ENCODE peak calls at places on chromosomes 2 and 18, in seven cellular contexts. O is psoas muscle; R is upper lobe of right lung; D is Panc1; Q is tibial nerve; H is naive thymus-derived CD4-positive, alpha-beta T cell; B is HepG2. F is an unnamed sample.

GRCh38 chr2:219453691-219454131 is 19.1 kb downstream of the SPEG start:
- DNase-seq in H (no peak), Q (no peak), B (no peak), O (peak; percentile 78), D (no peak), R (no peak), F (no peak)

GRCh38 chr2:101232770-101233169 is 19.9 kb upstream of the CNOT11 start:
- DNase-seq in H (no peak), O (no peak), D (no peak), R (no peak), Q (no peak), B (no peak), F (no peak)

GRCh38 chr18:46630160-46630559 is 26.9 kb downstream of the LOXHD1 start:
- DNase-seq in H (no peak), R (no peak), B (no peak), Q (no peak), D (no peak), O (no peak), F (no peak)

GRCh38 chr2:64866797-64867196 is 122.4 kb upstream of the SLC1A4 start:
- DNase-seq in D (no peak), R (no peak), Q (peak; percentile 80), O (no peak), B (no peak), H (no peak), F (no peak)

GRCh38 chr2:158305501-158305900 is 151.1 kb downstream of the CCDC148 start:
- DNase-seq in O (no peak), R (no peak), D (no peak), H (no peak), Q (no peak), B (no peak), F (no peak)

GRCh38 chr18:2337552-2338141 is 233.7 kb downstream of the METTL4 start:
- DNase-seq in B (peak; percentile 17), D (peak; percentile 17), Q (no peak), H (peak; percentile 16), R (no peak), O (no peak), F (peak; percentile 43)

GRCh38 chr2:156021326-156022040 is 311.0 kb downstream of the NR4A2 start:
- DNase-seq in H (no peak), D (no peak), R (no peak), O (no peak), B (no peak), Q (no peak), F (no peak)

GRCh38 chr2:119136093-119136492 is 22.5 kb downstream of the C1QL2 start:
- DNase-seq in R (peak; percentile 26), D (no peak), O (no peak), Q (no peak), H (no peak), B (no peak), F (no peak)

GRCh38 chr18:67766930-67767329 is 250.4 kb upstream of the DSEL start:
- DNase-seq in R (no peak), B (no peak), H (no peak), Q (no peak), D (peak; percentile 45), O (no peak), F (no peak)

GRCh38 chr2:102057502-102058292 is 65.9 kb downstream of the IL1R2 start:
- DNase-seq in O (no peak), R (no peak), H (no peak), Q (no peak), D (no peak), B (peak; percentile 98), F (no peak)

GRCh38 chr2:127045792-127046501 is 61.0 kb downstream of the BIN1 start:
- DNase-seq in H (no peak), B (no peak), Q (no peak), R (no peak), D (no peak), O (peak; percentile 86), F (peak; percentile 89)

GRCh38 chr2:39623916-39624315 is 41.8 kb upstream of the TMEM178A start:
- DNase-seq in H (no peak), Q (no peak), O (no peak), R (no peak), B (no peak), D (no peak), F (no peak)

GRCh38 chr2:238105506-238106338 is 5.6 kb downstream of the ESPNL start:
- DNase-seq in R (peak; percentile 56), O (peak; percentile 40), B (no peak), Q (peak; percentile 3), D (no peak), H (no peak), F (peak; percentile 2)

GRCh38 chr2:160440888-160441287 is 52.7 kb downstream of the RBMS1 start:
- DNase-seq in O (no peak), B (no peak), R (no peak), H (no peak), D (no peak), Q (no peak), F (no peak)

DNA sequence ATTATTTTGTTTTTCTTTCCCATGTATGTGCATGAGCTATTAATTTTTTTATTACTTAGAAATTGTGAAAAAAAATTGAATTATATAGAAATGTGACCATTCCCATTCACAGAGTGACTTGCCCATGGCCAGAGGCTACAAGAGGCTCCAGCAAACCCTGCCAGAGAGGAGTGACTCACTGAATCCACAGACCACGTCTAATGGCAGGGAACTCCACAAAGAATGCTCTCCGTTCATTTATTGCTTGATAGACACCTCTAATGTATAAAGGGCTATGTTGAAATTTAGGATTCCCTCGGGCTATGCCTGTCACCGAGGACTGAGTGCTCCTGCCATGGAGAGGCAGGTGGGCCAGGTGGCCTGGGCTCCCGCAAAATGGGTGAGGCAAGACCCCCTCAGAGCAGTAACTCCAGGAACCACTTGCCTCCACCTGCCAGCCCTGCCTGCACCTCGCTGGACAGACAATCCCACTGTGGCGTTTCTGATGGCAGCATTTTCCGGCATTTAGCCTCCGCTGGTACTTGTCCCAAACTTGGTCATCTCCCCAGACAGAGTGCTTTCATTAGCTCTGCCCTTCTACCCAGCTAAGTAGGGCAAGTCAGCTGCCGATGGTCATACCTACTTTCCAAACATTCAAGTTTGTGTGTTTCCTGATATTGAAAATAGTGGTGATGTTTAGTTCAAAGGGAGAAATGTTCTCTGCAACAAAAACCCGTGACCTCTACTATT is 200.3 kb downstream of the PRKCE start:
- DNase-seq in R (no peak), H (no peak), B (no peak), O (no peak), Q (no peak), D (no peak), F (no peak)
- H3K4me3 ChIP-seq in R (no peak overlapping the region), H (no peak overlapping the region), B (no peak overlapping the region), O (no peak overlapping the region), Q (no peak overlapping the region), D (no peak overlapping the region), F (no peak overlapping the region)

DNA sequence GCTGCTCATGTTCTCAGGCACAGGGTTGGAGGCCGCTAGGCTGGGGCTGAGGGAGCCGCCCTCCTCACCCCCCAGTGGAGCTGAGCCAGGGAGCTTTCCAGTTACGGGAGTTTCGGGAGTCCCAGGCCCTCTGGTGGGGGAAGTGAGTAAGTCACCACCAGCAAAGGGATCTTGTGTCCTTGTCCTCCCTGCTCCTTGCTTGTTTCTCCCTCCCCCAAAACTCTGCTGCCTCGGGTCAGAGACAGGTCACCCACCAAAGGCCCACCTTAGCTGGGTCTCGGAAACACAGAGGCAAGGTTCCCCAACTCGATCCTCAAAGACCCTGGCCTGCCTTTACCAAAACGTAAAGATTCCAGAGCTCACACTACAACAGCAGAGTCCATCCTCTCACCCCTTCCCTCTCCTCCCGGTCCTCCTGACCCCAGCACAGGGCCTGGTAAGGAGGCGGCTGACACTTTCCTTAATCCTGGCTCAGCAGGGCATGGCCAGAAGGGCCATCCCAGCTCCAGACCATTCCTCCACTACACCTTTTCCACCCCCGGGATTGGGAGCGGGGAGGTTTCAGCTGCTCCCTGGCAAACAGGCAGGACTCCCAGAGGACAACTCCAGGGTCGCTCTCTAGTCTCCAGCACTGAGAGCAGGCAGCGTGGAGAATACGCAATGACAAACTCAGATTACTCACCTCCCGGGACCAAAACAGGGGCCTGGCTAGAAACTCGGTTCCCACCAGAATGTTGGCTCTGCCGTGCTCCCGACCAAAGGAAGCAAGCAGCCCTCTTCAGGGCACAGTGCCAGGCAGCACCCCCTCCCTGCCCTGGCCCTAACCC is 60.7 kb upstream of the POMC start:
- DNase-seq in D (peak; percentile 48), O (peak; percentile 82), H (no peak), B (peak; percentile 78), R (peak; percentile 78), Q (peak; percentile 34), F (peak; percentile 61)
- H3K27ac ChIP-seq in D (no peak overlapping the region), O (no peak overlapping the region), H (no peak overlapping the region), B (no peak overlapping the region), R (no peak overlapping the region), Q (peak overlapping the region; percentile 35), F (no peak overlapping the region)

DNA sequence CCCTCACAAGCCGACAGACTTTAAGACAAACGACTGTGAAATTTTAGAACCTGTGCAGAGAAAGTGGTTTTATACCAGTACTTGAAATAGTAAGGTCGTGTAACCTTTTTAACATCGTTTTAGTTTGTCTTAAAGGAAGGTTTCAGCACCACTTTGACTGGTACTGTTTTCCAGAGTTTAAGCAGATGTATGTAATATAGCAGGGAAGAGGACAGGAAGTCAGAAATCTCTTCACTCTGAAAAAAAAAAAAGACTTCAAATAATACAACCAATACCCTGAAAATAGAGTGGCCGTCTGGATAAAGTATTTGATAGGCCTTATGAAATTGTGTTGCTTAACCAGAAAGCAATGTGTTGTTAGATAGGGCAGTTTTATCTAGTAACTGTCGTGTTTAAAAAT is 1.5 kb downstream of the SPATS2L start:
- DNase-seq in Q (no peak), D (no peak), R (no peak), O (no peak), B (no peak), H (no peak), F (no peak)
- H3K4me3 ChIP-seq in Q (peak overlapping the region; percentile 68), D (peak overlapping the region; percentile 84), R (peak overlapping the region; percentile 85), O (peak overlapping the region; percentile 90), B (peak overlapping the region; percentile 88), H (no peak overlapping the region), F (peak overlapping the region; percentile 93)

DNA sequence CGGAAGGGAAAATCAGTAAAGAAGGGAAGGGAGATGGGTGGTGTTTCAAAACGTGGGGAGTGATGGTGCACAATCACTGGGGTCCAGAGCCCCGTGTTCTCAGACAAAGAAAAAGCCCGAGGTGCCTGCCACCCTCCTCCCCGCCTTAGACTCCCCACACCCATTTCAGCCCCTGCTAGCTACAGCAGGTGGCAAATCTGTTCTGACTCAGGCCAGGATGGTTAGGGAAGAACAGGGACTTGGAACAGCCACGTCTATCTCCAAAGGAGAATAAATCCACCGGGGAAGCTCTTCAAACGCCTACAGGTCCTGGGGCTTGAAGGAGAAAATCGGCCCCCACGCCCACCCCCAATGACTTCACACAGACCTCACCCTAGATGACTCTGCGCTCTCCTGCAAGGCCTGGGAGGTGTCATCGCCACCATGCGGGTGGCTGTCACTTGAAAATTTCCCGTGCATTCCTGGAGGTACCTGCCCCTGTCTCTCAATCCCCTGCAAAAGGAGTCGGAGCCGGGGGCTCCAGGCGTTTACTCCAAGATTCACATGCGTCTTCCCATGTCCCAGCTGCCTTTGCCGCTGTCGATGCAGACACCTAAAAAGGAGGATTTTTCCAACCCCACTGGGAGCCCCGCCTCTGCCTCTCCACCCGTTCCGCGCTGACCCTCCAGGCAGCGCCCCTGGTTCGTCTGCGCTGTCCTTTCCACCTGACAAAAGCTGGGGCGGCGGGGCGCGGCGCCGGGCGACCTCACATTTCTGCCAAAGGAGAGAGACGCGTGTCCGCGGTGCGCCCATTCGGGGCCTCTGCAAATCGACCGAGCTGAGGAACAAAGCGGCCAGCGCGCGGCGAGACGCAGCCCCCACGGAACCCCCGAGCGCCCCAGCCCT is 834 bp downstream of the REEP1 start:
- DNase-seq in O (no peak), B (no peak), H (no peak), Q (no peak), D (no peak), R (no peak), F (peak; percentile 24)
- H3K27ac ChIP-seq in O (peak overlapping the region; percentile 88), B (no peak overlapping the region), H (no peak overlapping the region), Q (no peak overlapping the region), D (no peak overlapping the region), R (no peak overlapping the region), F (no peak overlapping the region)